ENCODE peak calls at places on chromosomes 5 and 9, in four cellular contexts. One of them, this sample, is unnamed. For H3K9me3, the result is how much of the 10 kb centered on the place peaks cover.

GRCh38 chr5:154189256-154189818 is 1.2 kb upstream of the GALNT10 start:
- DNase-seq in OCI-LY7: no peak
- DNase-seq in HCT116: no peak
- DNase-seq in astrocyte: no peak
- DNase-seq in this sample: peak

GRCh38 chr5:41510176-41510831 is at the start of gene PLCXD3:
- DNase-seq in OCI-LY7: no peak
- DNase-seq in HCT116: no peak
- DNase-seq in astrocyte: no peak
- DNase-seq in this sample: peak

GRCh38 chr9:19252174-19252884 is 21.8 kb downstream of the DENND4C start:
- DNase-seq in OCI-LY7: no peak
- DNase-seq in HCT116: no peak
- DNase-seq in astrocyte: no peak
- DNase-seq in this sample: no peak

GRCh38 chr5:93915142-93915553 is 173.7 kb upstream of the POU5F2 start:
- DNase-seq in OCI-LY7: peak
- DNase-seq in HCT116: peak
- DNase-seq in astrocyte: peak
- DNase-seq in this sample: no peak

GRCh38 chr9:128821584-128822406 is 3.5 kb downstream of the ENDOG start:
- DNase-seq in OCI-LY7: no peak
- DNase-seq in HCT116: no peak
- DNase-seq in astrocyte: no peak
- DNase-seq in this sample: no peak

GRCh38 chr9:27019589-27019988 is 14.1 kb upstream of the LRRC19 start:
- DNase-seq in OCI-LY7: no peak
- DNase-seq in HCT116: no peak
- DNase-seq in astrocyte: peak
- DNase-seq in this sample: no peak

GRCh38 chr5:162248107-162248713 is 180.6 kb downstream of the GABRG2 start:
- DNase-seq in OCI-LY7: peak
- DNase-seq in HCT116: no peak
- DNase-seq in astrocyte: no peak
- DNase-seq in this sample: no peak

GRCh38 chr9:19998823-19999455 is 210.1 kb upstream of the SLC24A2 start:
- DNase-seq in OCI-LY7: no peak
- DNase-seq in HCT116: no peak
- DNase-seq in astrocyte: peak
- DNase-seq in this sample: no peak

GRCh38 chr5:157100140-157100679 is 8.6 kb downstream of the HAVCR2 start:
- DNase-seq in OCI-LY7: no peak
- DNase-seq in HCT116: no peak
- DNase-seq in astrocyte: peak
- DNase-seq in this sample: no peak

DNA sequence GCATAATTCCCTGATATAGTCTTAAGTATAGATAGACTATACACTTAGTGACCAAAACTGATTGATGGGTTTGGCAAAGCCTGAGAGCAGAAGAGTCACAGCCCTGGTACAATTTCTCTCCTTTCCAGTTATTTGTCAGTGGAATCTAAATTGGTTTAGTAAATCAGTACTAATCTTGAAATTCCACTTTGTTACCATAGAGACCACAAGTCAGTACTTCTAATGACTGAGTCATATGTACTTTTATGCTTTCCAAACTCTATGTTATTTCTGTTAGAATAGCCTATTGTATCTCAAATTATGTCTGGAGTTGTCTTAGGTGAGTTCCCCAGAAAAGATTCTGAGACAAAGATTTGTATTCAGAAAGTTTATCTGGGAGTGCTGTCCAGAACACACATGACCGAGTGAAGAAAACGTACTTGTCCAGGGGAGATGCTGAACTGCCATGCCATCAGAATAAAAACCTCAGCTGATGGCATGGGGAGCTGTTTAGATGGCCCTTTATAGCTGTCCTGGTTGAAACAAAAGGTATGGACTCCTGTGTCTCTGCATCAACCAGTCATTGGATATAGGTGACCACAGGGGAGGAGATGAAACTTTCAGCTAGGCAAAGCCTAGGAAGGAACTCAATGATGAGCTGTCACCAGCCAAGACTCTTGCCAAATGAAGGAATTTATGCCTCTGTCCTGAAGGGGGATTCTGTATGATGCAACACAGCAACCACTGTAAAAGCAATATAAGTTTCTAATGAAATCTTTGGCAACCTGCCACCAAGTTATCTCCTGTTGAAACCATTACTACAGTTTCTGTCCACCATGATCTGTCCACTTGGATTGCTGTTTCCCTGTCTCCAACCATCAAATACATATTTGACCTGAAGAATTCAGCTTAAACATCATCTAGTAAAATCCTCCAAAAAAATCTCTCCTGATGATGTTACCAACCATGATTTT is 18.0 kb upstream of the SMC2 start:
- DNase-seq in OCI-LY7: no peak
- DNase-seq in HCT116: no peak
- DNase-seq in astrocyte: peak
- DNase-seq in this sample: no peak
- H3K4me3 ChIP-seq in OCI-LY7: no peak
- H3K4me3 ChIP-seq in HCT116: no peak
- H3K4me3 ChIP-seq in astrocyte: no peak
- H3K4me3 ChIP-seq in this sample: no peak

GRCh38 chr5:121890297-121890858 is 38.7 kb downstream of the FTMT start:
- DNase-seq in OCI-LY7: no peak
- DNase-seq in HCT116: no peak
- DNase-seq in astrocyte: no peak
- DNase-seq in this sample: no peak
- TF ChIP-seq CTCF in OCI-LY7: no peak
- TF ChIP-seq CTCF in HCT116: no peak
- TF ChIP-seq CTCF in astrocyte: no peak
- TF ChIP-seq CTCF in this sample: no peak

GRCh38 chr5:179427676-179428056 is 82.4 kb upstream of the ADAMTS2 start:
- DNase-seq in OCI-LY7: no peak
- DNase-seq in HCT116: no peak
- DNase-seq in astrocyte: no peak
- DNase-seq in this sample: peak

GRCh38 chr5:179427032-179427675 is 81.9 kb upstream of the ADAMTS2 start:
- DNase-seq in OCI-LY7: no peak
- DNase-seq in HCT116: no peak
- DNase-seq in astrocyte: no peak
- DNase-seq in this sample: no peak

GRCh38 chr5:179432547-179432946 is 87.3 kb upstream of the ADAMTS2 start:
- DNase-seq in OCI-LY7: no peak
- DNase-seq in HCT116: no peak
- DNase-seq in astrocyte: no peak
- DNase-seq in this sample: no peak

GRCh38 chr5:179431221-179431620 is 86.0 kb upstream of the ADAMTS2 start:
- DNase-seq in OCI-LY7: no peak
- DNase-seq in HCT116: no peak
- DNase-seq in astrocyte: no peak
- DNase-seq in this sample: no peak

GRCh38 chr5:179430256-179431175 is 85.3 kb upstream of the ADAMTS2 start:
- DNase-seq in OCI-LY7: no peak
- DNase-seq in HCT116: no peak
- DNase-seq in astrocyte: no peak
- DNase-seq in this sample: no peak
- H3K9me3 ChIP-seq in OCI-LY7: under half
- H3K9me3 ChIP-seq in HCT116: under half
- H3K9me3 ChIP-seq in astrocyte: under half
- H3K9me3 ChIP-seq in this sample: under half

GRCh38 chr5:37838933-37839341 is 904 bp downstream of the GDNF start:
- DNase-seq in OCI-LY7: no peak
- DNase-seq in HCT116: no peak
- DNase-seq in astrocyte: no peak
- DNase-seq in this sample: no peak

GRCh38 chr5:37837101-37838032 is 2.5 kb downstream of the GDNF start:
- DNase-seq in OCI-LY7: peak
- DNase-seq in HCT116: peak
- DNase-seq in astrocyte: peak
- DNase-seq in this sample: peak

GRCh38 chr5:37839441-37840035 is 303 bp downstream of the GDNF start:
- DNase-seq in OCI-LY7: no peak
- DNase-seq in HCT116: no peak
- DNase-seq in astrocyte: peak
- DNase-seq in this sample: no peak

GRCh38 chr5:37836173-37837100 is 3.4 kb downstream of the GDNF start:
- DNase-seq in OCI-LY7: no peak
- DNase-seq in HCT116: no peak
- DNase-seq in astrocyte: no peak
- DNase-seq in this sample: no peak

DNA sequence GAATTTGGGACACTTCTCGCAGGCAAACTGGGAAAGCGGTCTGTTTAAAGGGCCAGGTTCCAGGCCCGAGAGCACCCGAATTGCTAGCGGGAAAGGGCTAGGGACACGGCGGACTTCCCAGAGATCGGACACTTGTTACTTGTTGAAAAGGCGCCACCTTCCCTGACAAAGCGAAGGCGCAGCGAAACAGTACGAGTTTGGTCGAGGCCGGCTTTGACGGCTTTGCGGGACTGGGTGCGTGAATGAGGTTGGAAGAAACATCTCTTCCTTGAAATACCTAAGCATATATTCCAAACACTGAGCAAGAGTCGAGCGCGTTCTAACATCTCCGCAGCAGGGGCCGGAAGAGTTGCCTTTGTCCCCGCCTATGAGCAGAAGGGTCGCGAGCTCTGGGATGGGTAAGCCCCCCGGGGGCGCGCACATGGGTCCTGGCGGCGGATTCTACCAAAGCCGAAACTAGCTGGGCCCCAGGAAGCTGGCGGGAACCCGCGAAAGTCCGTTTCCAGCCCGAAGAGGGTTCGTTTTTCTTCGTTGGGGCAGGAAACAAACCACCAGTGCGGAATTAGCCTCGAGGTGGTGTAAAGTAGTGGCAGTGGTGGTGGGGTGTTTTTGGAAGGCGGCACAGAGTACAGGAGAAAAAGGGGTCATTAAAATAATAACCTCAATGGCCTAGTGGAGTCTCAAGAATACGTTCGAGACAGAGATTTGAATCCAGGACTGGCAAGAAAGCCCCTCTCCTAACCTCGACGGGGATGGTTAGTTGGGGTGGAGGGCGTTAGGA is 1.5 kb downstream of the GDNF start:
- DNase-seq in OCI-LY7: no peak
- DNase-seq in HCT116: no peak
- DNase-seq in astrocyte: no peak
- DNase-seq in this sample: no peak
- H3K4me3 ChIP-seq in OCI-LY7: no peak
- H3K4me3 ChIP-seq in HCT116: no peak
- H3K4me3 ChIP-seq in astrocyte: peak
- H3K4me3 ChIP-seq in this sample: peak

GRCh38 chr5:83947763-83948162 is 227.1 kb upstream of the HAPLN1 start:
- DNase-seq in OCI-LY7: no peak
- DNase-seq in HCT116: no peak
- DNase-seq in astrocyte: no peak
- DNase-seq in this sample: no peak
- TF ChIP-seq CTCF in OCI-LY7: no peak
- TF ChIP-seq CTCF in HCT116: no peak
- TF ChIP-seq CTCF in astrocyte: no peak
- TF ChIP-seq CTCF in this sample: no peak

GRCh38 chr9:61673247-61673646 is 483.4 kb downstream of the SPATA31A7 start:
- DNase-seq in OCI-LY7: no peak
- DNase-seq in HCT116: no peak
- DNase-seq in astrocyte: no peak
- DNase-seq in this sample: no peak
- H3K9me3 ChIP-seq in OCI-LY7: under half
- H3K9me3 ChIP-seq in HCT116: under half
- H3K9me3 ChIP-seq in astrocyte: under half
- H3K9me3 ChIP-seq in this sample: under half

DNA sequence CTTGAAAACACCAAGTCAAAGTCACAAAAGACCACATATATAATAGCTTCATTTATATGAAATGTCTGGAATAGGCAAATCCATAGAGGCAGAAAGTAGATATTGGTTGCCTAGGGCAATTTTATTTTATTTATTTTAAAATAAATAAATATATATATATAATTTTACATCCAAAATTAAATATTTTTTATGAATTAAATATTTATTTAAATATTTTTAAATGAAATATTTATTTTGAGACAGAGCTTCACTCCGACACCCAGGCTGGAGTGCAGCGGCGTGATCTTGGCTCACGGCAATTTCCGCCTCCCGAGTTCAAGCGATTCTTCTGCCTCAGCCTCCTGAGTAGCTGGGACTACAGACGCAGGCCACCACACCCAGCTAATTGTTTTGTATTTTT is 58.9 kb upstream of the ATG10 start:
- DNase-seq in OCI-LY7: no peak
- DNase-seq in HCT116: no peak
- DNase-seq in astrocyte: no peak
- DNase-seq in this sample: no peak
- H3K4me3 ChIP-seq in OCI-LY7: no peak
- H3K4me3 ChIP-seq in HCT116: no peak
- H3K4me3 ChIP-seq in astrocyte: no peak
- H3K4me3 ChIP-seq in this sample: no peak

GRCh38 chr5:81301221-81302015 is at the start of gene ZCCHC9:
- DNase-seq in OCI-LY7: peak
- DNase-seq in HCT116: peak
- DNase-seq in astrocyte: peak
- DNase-seq in this sample: peak
- TF ChIP-seq CTCF in OCI-LY7: peak
- TF ChIP-seq CTCF in HCT116: no peak
- TF ChIP-seq CTCF in astrocyte: no peak
- TF ChIP-seq CTCF in this sample: peak

GRCh38 chr5:141427783-141428426 is 2.4 kb upstream of the PCDHGA12 start:
- DNase-seq in OCI-LY7: no peak
- DNase-seq in HCT116: no peak
- DNase-seq in astrocyte: no peak
- DNase-seq in this sample: no peak
- H3K9me3 ChIP-seq in OCI-LY7: under half
- H3K9me3 ChIP-seq in HCT116: under half
- H3K9me3 ChIP-seq in astrocyte: under half
- H3K9me3 ChIP-seq in this sample: half or more

This sample was measured in lower lobe of right lung.